ENCODE peak calls at places on chromosomes 7 and 10, in six cellular contexts. One of them, this sample, is unnamed.

GRCh38 chr10:116765549-116766162 is 23.3 kb upstream of the HSPA12A start:
- DNase-seq in uterus: no peak
- DNase-seq in fibroblast of mammary gland: peak; percentile 29
- DNase-seq in hepatocyte: no peak
- DNase-seq in BJ: no peak
- DNase-seq in GM12865: peak; percentile 32
- DNase-seq in this sample: no peak

GRCh38 chr10:31921031-31921430 is 7.6 kb downstream of the ARHGAP12 start:
- DNase-seq in uterus: no peak
- DNase-seq in fibroblast of mammary gland: no peak
- DNase-seq in hepatocyte: no peak
- DNase-seq in BJ: no peak
- DNase-seq in GM12865: peak; percentile 83
- DNase-seq in this sample: no peak

GRCh38 chr10:98244586-98244985 is 23.4 kb downstream of the LOXL4 start:
- DNase-seq in uterus: no peak
- DNase-seq in fibroblast of mammary gland: no peak
- DNase-seq in hepatocyte: no peak
- DNase-seq in BJ: no peak
- DNase-seq in GM12865: no peak
- DNase-seq in this sample: no peak

GRCh38 chr7:133412942-133413341 is 160.1 kb downstream of the EXOC4 start:
- DNase-seq in uterus: no peak
- DNase-seq in fibroblast of mammary gland: no peak
- DNase-seq in hepatocyte: no peak
- DNase-seq in BJ: no peak
- DNase-seq in GM12865: no peak
- DNase-seq in this sample: no peak

GRCh38 chr7:101950450-101951119 is 133.2 kb downstream of the CUX1 start:
- DNase-seq in uterus: no peak
- DNase-seq in fibroblast of mammary gland: peak; percentile 84
- DNase-seq in hepatocyte: peak; percentile 57
- DNase-seq in BJ: no peak
- DNase-seq in GM12865: no peak
- DNase-seq in this sample: peak; percentile 92

GRCh38 chr7:143345428-143345900 is 17.0 kb downstream of the FAM131B start:
- DNase-seq in uterus: no peak
- DNase-seq in fibroblast of mammary gland: peak; percentile 33
- DNase-seq in hepatocyte: peak; percentile 82
- DNase-seq in BJ: no peak
- DNase-seq in GM12865: peak; percentile 41
- DNase-seq in this sample: peak; percentile 19

GRCh38 chr7:152050547-152050971 is 25.1 kb downstream of the GALNT11 start:
- DNase-seq in uterus: no peak
- DNase-seq in fibroblast of mammary gland: peak; percentile 25
- DNase-seq in hepatocyte: no peak
- DNase-seq in BJ: no peak
- DNase-seq in GM12865: no peak
- DNase-seq in this sample: no peak

GRCh38 chr10:4708123-4708759 is 117.8 kb upstream of the AKR1E2 start:
- DNase-seq in uterus: no peak
- DNase-seq in fibroblast of mammary gland: no peak
- DNase-seq in hepatocyte: no peak
- DNase-seq in BJ: no peak
- DNase-seq in GM12865: peak; percentile 12
- DNase-seq in this sample: no peak

GRCh38 chr10:108735380-108735779 is 1187.9 kb downstream of the XPNPEP1 start:
- DNase-seq in uterus: no peak
- DNase-seq in fibroblast of mammary gland: peak; percentile 59
- DNase-seq in hepatocyte: no peak
- DNase-seq in BJ: no peak
- DNase-seq in GM12865: no peak
- DNase-seq in this sample: peak; percentile 34

GRCh38 chr7:154928136-154929005 is 74.6 kb downstream of the PAXIP1 start:
- DNase-seq in uterus: peak; percentile 37
- DNase-seq in fibroblast of mammary gland: peak; percentile 96
- DNase-seq in hepatocyte: peak; percentile 64
- DNase-seq in BJ: peak; percentile 92
- DNase-seq in GM12865: peak; percentile 94
- DNase-seq in this sample: peak; percentile 97

GRCh38 chr7:11492307-11492706 is 339.7 kb downstream of the THSD7A start:
- DNase-seq in uterus: no peak
- DNase-seq in fibroblast of mammary gland: peak; percentile 20
- DNase-seq in hepatocyte: no peak
- DNase-seq in BJ: no peak
- DNase-seq in GM12865: no peak
- DNase-seq in this sample: peak; percentile 68

DNA sequence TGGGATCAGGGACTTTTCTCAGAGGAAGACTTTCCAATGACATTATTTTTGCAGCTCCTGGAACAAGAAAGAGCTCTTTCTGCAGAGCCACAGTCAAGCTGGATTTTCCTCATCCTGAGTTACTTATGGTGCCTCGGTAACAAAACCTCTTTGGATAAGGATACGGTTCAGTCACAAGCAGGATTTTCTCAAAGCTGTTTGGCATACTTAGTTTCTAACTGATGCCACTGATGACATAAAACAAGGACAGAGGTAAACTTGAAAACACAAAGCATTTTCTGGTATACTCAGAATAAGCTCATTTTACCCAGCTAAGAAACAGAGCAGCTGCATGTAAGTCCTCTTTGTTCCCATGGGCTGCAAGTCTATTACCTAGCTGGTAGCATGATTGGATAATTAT is 340.9 kb upstream of the MEOX2 start:
- DNase-seq in uterus: no peak
- DNase-seq in fibroblast of mammary gland: peak; percentile 22
- DNase-seq in hepatocyte: no peak
- DNase-seq in BJ: no peak
- DNase-seq in GM12865: no peak
- DNase-seq in this sample: peak; percentile 18
- H3K4me3 ChIP-seq in uterus: no peak overlapping the region
- H3K4me3 ChIP-seq in fibroblast of mammary gland: no peak overlapping the region
- H3K4me3 ChIP-seq in hepatocyte: no peak overlapping the region
- H3K4me3 ChIP-seq in BJ: no peak overlapping the region
- H3K4me3 ChIP-seq in GM12865: no peak overlapping the region
- H3K4me3 ChIP-seq in this sample: no peak overlapping the region

DNA sequence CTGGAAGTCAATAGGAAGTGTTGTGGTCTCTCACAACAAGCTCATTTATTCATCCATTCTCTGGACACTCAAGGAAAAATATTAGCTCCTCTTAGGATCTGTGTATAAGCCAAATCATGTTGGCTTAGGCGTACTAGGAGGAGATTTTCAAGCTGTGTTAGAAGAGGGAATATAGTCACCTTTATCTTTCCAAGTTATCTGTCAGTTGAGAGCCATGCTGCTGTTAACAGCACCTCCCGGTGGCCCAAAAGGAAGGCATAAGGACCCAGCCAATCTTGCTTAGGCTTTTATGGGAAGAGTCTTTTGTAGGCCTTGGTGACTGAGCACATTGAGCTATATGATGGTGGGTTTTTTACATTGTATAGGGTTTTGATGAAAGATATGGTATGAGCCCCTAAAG is 220.0 kb downstream of the LRMDA start:
- DNase-seq in uterus: no peak
- DNase-seq in fibroblast of mammary gland: peak; percentile 38
- DNase-seq in hepatocyte: no peak
- DNase-seq in BJ: no peak
- DNase-seq in GM12865: peak; percentile 20
- DNase-seq in this sample: peak; percentile 15
- TF ChIP-seq CTCF in uterus: no peak
- TF ChIP-seq CTCF in fibroblast of mammary gland: peak; percentile 39
- TF ChIP-seq CTCF in hepatocyte: peak; percentile 26
- TF ChIP-seq CTCF in BJ: peak; percentile 37
- TF ChIP-seq CTCF in GM12865: peak; percentile 32
- TF ChIP-seq CTCF in this sample: peak; percentile 8

GRCh38 chr7:128889121-128889520 is 21.4 kb downstream of the KCP start:
- DNase-seq in uterus: no peak
- DNase-seq in fibroblast of mammary gland: no peak
- DNase-seq in hepatocyte: no peak
- DNase-seq in BJ: no peak
- DNase-seq in GM12865: no peak
- DNase-seq in this sample: no peak

GRCh38 chr7:128891942-128892269 is 18.6 kb downstream of the KCP start:
- DNase-seq in uterus: no peak
- DNase-seq in fibroblast of mammary gland: no peak
- DNase-seq in hepatocyte: no peak
- DNase-seq in BJ: no peak
- DNase-seq in GM12865: no peak
- DNase-seq in this sample: no peak

GRCh38 chr7:128888756-128889095 is 21.8 kb downstream of the KCP start:
- DNase-seq in uterus: no peak
- DNase-seq in fibroblast of mammary gland: no peak
- DNase-seq in hepatocyte: no peak
- DNase-seq in BJ: no peak
- DNase-seq in GM12865: no peak
- DNase-seq in this sample: no peak

GRCh38 chr7:128891110-128891941 is 19.2 kb downstream of the KCP start:
- DNase-seq in uterus: no peak
- DNase-seq in fibroblast of mammary gland: no peak
- DNase-seq in hepatocyte: peak; percentile 41
- DNase-seq in BJ: no peak
- DNase-seq in GM12865: no peak
- DNase-seq in this sample: no peak

DNA sequence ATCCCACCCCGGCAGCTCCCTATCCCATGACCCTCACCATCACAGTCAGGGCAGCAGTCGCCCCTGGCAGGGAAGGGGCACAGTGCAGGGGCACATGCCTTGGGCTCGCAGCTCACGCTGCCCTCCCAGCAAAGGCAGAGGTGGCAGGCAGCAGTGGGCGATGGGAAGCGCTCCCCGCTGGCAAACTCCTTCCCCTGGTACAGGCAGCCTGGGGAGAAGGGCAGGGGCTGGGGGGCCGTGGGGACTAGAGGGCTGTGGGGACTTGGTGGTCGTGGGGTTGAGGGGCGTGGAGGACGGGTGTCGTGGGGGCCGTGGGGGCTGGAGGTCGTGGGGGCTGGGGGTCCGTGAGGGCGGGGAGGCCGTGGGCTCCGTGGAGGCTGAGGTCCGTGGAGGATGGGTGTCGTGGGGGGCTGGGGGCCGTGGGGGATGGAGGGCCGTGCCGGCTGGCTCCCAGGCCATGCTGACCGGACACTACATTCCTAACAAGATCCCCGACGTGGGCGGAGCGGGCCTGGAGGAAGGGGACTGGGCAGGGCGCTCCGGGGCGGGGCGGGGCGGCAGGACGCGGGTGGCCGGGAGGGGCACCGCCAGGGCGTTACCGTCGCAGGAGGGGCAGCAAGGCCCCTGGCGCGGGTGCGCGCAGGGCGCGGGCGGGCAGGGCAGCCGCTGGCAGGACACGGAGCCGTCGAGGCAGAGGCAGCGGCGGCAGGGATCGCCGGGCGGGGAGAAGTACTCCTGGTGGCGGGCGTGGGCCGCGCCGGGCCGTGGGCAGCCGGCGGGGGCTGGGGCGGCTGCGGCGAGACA is 20.0 kb downstream of the KCP start:
- DNase-seq in uterus: no peak
- DNase-seq in fibroblast of mammary gland: no peak
- DNase-seq in hepatocyte: peak; percentile 51
- DNase-seq in BJ: no peak
- DNase-seq in GM12865: no peak
- DNase-seq in this sample: no peak
- H3K4me3 ChIP-seq in uterus: no peak overlapping the region
- H3K4me3 ChIP-seq in fibroblast of mammary gland: no peak overlapping the region
- H3K4me3 ChIP-seq in hepatocyte: no peak overlapping the region
- H3K4me3 ChIP-seq in BJ: no peak overlapping the region
- H3K4me3 ChIP-seq in GM12865: no peak overlapping the region
- H3K4me3 ChIP-seq in this sample: no peak overlapping the region

GRCh38 chr10:71825217-71825616 is 25.8 kb downstream of the PSAP start:
- DNase-seq in uterus: no peak
- DNase-seq in fibroblast of mammary gland: no peak
- DNase-seq in hepatocyte: no peak
- DNase-seq in BJ: no peak
- DNase-seq in GM12865: no peak
- DNase-seq in this sample: no peak
- TF ChIP-seq CTCF in uterus: no peak
- TF ChIP-seq CTCF in fibroblast of mammary gland: no peak
- TF ChIP-seq CTCF in hepatocyte: no peak
- TF ChIP-seq CTCF in BJ: no peak
- TF ChIP-seq CTCF in GM12865: no peak
- TF ChIP-seq CTCF in this sample: peak; percentile 6

GRCh38 chr10:71771204-71771603 is 2.1 kb downstream of the VSIR start:
- DNase-seq in uterus: no peak
- DNase-seq in fibroblast of mammary gland: no peak
- DNase-seq in hepatocyte: no peak
- DNase-seq in BJ: no peak
- DNase-seq in GM12865: no peak
- DNase-seq in this sample: no peak
- H3K4me3 ChIP-seq in uterus: peak overlapping the region; percentile 66
- H3K4me3 ChIP-seq in fibroblast of mammary gland: no peak overlapping the region
- H3K4me3 ChIP-seq in hepatocyte: no peak overlapping the region
- H3K4me3 ChIP-seq in BJ: peak overlapping the region; percentile 85
- H3K4me3 ChIP-seq in GM12865: no peak overlapping the region
- H3K4me3 ChIP-seq in this sample: no peak overlapping the region